ENCODE peak calls at places on chromosomes 12 and 14, in four cellular contexts. K is uterus, E is tibial nerve, V is ovary. Q is an unnamed sample.

GRCh38 chr14:105890474-105891220 is 364.3 kb downstream of the TMEM121 start:
- DNase-seq in E (peak), K (peak), V (peak), Q (peak)

GRCh38 chr12:120596901-120597300 is 15.7 kb upstream of the POP5 start:
- DNase-seq in E (no peak), K (no peak), V (no peak), Q (no peak)

GRCh38 chr12:47903927-47904646 is 707 bp downstream of the VDR start:
- DNase-seq in K (peak), E (no peak), V (no peak), Q (no peak)

GRCh38 chr14:73237786-73238261 is 518 bp downstream of the PAPLN start:
- DNase-seq in K (no peak), V (no peak), E (peak), Q (no peak)

GRCh38 chr14:20555845-20556244 is 5.0 kb downstream of the RNASE9 start:
- DNase-seq in E (no peak), V (no peak), K (no peak), Q (no peak)

GRCh38 chr12:50195832-50196231 is 28.7 kb upstream of the CERS5 start:
- DNase-seq in V (no peak), K (no peak), E (no peak), Q (no peak)

GRCh38 chr14:104938436-104938835 is 13.8 kb downstream of the PLD4 start:
- DNase-seq in V (no peak), K (no peak), E (no peak), Q (no peak)

GRCh38 chr14:103941973-103942736 is at the start of gene RD3L:
- DNase-seq in V (no peak), K (no peak), E (no peak), Q (no peak)

GRCh38 chr12:54984602-54985376 is at the start of gene TESPA1:
- DNase-seq in V (peak), K (peak), E (peak), Q (peak)

GRCh38 chr12:84384384-84384783 is 528.2 kb downstream of the SLC6A15 start:
- DNase-seq in V (no peak), K (no peak), E (no peak), Q (no peak)

GRCh38 chr12:132804426-132804861 is 24.2 kb downstream of the GOLGA3 start:
- DNase-seq in E (no peak), K (no peak), V (no peak), Q (no peak)

GRCh38 chr14:75310295-75311059 is 31.8 kb downstream of the FOS start:
- DNase-seq in K (peak), V (peak), E (peak), Q (peak)

GRCh38 chr12:121455766-121456420 is 56.0 kb downstream of the RNF34 start:
- DNase-seq in V (no peak), K (no peak), E (no peak), Q (no peak)

DNA sequence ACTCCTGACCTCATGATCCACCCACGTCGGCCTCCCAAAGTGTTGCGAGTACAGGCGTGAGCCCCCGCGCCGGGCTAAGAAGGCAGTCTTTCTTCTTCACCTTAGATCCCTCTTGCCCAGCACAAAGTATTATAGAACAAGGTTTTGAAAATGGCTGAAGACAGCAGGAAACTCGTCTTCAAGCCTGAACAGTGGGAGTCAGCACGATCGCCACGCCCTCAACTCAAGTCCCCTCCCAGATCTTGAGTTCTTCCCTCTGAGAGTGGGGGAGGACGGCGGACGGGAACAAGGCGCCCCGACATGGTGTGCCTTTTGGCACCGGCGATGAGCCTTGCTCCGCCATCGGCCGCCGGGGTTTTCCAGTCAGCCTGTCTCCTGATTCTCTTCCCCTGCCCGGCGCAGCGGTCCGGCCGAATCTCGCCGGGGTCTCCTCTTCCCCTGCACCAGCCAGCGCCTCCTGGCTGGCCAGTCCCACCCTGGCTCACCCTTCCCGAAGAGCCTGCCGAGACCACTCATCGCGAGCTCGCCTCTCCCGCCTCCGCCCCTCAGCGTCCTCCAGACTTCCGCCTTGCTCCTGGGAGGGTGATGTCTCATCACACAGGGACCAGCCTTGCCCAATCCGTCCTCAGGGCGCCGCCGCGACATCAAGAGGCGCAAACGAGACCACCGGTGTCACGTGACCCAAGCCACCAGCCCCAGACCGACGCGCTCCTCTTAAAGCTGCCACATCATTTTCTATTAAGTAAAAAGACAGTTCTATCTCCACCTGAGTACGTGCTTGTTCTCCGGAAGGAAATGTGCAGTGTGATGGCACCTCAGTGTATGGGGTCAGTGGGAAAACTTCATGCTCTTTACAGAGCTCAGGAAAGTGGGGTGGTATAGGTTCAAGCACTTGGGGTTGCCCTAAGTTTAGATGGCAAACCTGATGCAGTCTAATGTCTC is at the start of gene CHMP4A:
- DNase-seq in K (peak), E (peak), V (peak), Q (peak)
- TF ChIP-seq POLR2A in K (peak), E (peak), V (peak), Q (no peak)

DNA sequence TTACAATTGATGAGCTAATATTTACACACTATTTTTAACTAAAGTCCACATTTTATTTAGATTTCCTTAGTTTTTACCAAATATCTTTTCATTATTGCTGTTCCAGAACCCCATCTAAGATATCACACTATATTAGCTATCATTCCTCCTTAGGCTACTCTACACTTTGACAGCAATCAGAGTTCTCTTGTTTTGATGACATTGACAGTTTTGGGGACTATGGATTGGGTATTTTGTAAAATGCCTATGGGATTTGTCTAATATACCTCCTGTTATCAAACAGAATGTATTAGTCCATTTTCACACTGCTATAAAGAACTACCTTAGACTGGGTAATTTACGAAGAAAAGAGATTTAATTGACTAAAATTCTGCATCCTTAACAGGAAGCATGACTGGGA is 489.1 kb downstream of the FOXG1 start:
- DNase-seq in K (no peak), E (no peak), V (no peak), Q (no peak)
- H3K27ac ChIP-seq in K (no peak), E (no peak), V (no peak), Q (no peak)

GRCh38 chr14:93032301-93032929 is 83.3 kb downstream of the ITPK1 start:
- DNase-seq in V (no peak), K (no peak), E (no peak), Q (no peak)
- TF ChIP-seq CTCF in V (no peak), K (no peak), E (no peak), Q (no peak)

GRCh38 chr14:51546603-51547258 is 105.0 kb upstream of the FRMD6 start:
- DNase-seq in K (no peak), V (no peak), E (no peak), Q (no peak)

GRCh38 chr14:51547701-51548100 is 104.0 kb upstream of the FRMD6 start:
- DNase-seq in V (no peak), K (no peak), E (no peak), Q (no peak)

GRCh38 chr14:51546099-51546498 is 105.6 kb upstream of the FRMD6 start:
- DNase-seq in K (no peak), E (no peak), V (no peak), Q (no peak)

GRCh38 chr14:51548187-51548586 is 103.5 kb upstream of the FRMD6 start:
- DNase-seq in E (no peak), V (no peak), K (no peak), Q (no peak)

GRCh38 chr14:51547260-51547659 is 104.5 kb upstream of the FRMD6 start:
- DNase-seq in V (peak), K (peak), E (no peak), Q (no peak)
- TF ChIP-seq POLR2A in V (no peak), K (no peak), E (no peak), Q (no peak)

GRCh38 chr14:45134051-45134958 is at the start of gene FKBP3:
- DNase-seq in K (peak), V (peak), E (peak), Q (peak)

GRCh38 chr14:45128963-45129629 is 5.2 kb downstream of the FKBP3 start:
- DNase-seq in K (no peak), V (no peak), E (no peak), Q (no peak)

GRCh38 chr14:45135659-45136314 is at the start of gene FANCM:
- DNase-seq in V (peak), K (peak), E (peak), Q (peak)

GRCh38 chr14:45135181-45135580 is 549 bp upstream of the FANCM start:
- DNase-seq in V (no peak), K (no peak), E (no peak), Q (no peak)

GRCh38 chr14:45133683-45134050 is 614 bp downstream of the FKBP3 start:
- DNase-seq in K (no peak), V (no peak), E (no peak), Q (no peak)
- H3K27ac ChIP-seq in K (peak), V (peak), E (peak), Q (peak)

DNA sequence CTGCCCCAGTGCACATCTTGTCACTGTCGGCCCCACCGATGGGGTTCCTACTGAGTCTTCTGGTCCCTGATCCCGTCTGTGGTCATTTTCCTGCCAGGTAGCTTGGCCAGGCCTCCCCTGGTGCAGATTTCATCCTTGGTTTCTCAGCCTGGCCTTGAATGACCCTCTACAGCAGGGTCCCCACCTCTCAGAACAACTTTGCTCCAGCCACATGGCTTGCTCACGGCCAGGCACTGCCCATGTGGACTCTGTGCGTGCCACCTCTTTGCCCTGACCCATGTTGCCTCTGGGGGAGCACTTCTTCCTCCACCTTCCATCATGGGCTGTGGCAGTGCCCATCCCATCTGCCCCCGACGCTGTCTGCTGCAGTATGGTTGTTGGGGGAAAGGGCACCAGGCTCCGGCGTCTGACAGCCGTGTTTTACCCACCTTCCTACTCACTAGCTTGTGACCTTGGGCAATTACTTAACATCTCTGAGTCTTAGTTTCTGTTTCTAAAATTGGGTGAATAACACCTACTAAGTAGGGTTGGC is 2.0 kb upstream of the PTPN6 start:
- DNase-seq in V (no peak), E (no peak), K (no peak), Q (peak)
- TF ChIP-seq CTCF in V (no peak), E (no peak), K (no peak), Q (no peak)

DNA sequence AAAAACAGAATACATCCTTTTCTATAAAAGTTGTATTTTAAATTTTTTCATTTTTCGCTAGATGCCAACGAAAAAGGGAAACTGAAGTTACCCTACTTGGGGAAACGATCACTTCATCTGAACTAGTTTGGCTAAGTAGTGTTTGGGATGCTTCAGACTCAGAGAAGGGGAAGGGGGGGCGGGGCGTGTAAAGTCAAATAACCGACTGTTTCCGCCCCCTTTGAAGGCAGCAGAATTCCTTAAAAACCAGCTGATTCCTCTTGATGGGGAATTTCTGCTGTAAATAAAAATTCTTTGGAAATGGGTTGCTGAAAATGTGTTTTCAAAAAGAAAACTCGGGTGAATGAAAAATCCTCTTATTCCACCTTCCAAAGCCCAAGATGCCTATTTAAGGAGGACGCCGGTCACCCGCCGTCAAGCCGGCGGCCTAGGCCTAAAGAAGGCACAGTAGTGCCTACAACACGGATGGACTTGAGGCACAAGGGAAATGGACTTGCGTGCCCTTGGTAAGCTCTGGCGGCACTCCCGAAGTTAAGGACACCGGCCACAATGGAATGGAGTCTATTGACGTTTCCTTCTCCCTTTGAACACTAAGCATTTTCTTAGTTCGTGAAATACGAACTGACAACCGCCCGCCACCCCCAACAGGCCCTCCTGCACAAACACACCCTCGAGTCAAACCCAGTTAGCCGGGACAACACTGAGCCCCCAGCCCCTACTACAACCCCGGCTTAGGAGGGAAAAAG is 2.0 kb downstream of the ATXN2 start:
- DNase-seq in K (peak), E (peak), V (peak), Q (peak)
- TF ChIP-seq POLR2A in K (no peak), E (no peak), V (no peak), Q (no peak)

DNA sequence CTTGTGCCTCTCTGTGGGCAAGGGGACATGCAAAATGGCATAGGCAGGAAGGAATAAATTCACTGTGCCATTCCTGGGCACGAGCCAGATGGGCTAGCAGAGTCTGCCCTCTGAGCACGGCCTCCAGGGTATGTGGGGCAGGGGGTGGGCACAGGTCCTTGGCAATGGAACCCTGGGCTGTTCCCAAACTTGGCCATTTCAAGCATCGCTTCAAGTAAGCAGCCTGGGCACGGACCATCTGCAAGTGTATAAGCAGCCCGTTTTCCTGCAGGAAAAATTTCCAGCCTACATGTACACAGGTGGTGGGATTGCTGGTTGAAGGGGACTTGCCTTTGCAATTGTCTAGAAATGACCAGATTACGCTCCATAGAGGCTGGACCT is 40.3 kb downstream of the CCDC85C start:
- DNase-seq in E (no peak), K (no peak), V (no peak), Q (no peak)
- H3K27ac ChIP-seq in E (no peak), K (peak), V (no peak), Q (peak)

GRCh38 chr14:94591871-94592270 is 10.6 kb downstream of the SERPINA5 start:
- DNase-seq in K (no peak), E (no peak), V (no peak), Q (no peak)
- TF ChIP-seq CTCF in K (no peak), E (no peak), V (no peak), Q (no peak)

GRCh38 chr12:124783087-124783486 is 80.6 kb downstream of the SCARB1 start:
- DNase-seq in V (no peak), E (no peak), K (no peak), Q (no peak)
- TF ChIP-seq POLR2A in V (no peak), E (no peak), K (no peak), Q (no peak)